ENCODE peak calls at places on chromosomes 5 and 9, in six cellular contexts. E, X, R, A, G and W are unnamed samples.

GRCh38 chr5:2222246-2222645 is 339.5 kb upstream of the IRX4 start:
- DNase-seq in E (no peak), A (no peak), G (no peak), R (no peak), X (no peak), W (no peak)

GRCh38 chr9:129677456-129677855 is 12.0 kb downstream of the PRRX2 start:
- DNase-seq in E (no peak), X (no peak), R (no peak), A (no peak), G (no peak), W (no peak)

GRCh38 chr5:20286512-20286911 is 298.5 kb upstream of the CDH18 start:
- DNase-seq in G (no peak), R (no peak), X (no peak), E (no peak), A (peak; percentile 82), W (peak; percentile 61)

GRCh38 chr5:142797420-142797819 is 27.2 kb downstream of the ARHGAP26 start:
- DNase-seq in X (no peak), R (no peak), A (no peak), E (no peak), G (no peak), W (no peak)

GRCh38 chr9:131012396-131012917 is 3.5 kb downstream of the LAMC3 start:
- DNase-seq in A (no peak), E (no peak), X (no peak), G (no peak), R (no peak), W (no peak)

GRCh38 chr5:73564018-73564417 is 1.4 kb downstream of the ANKRA2 start:
- DNase-seq in R (no peak), E (no peak), A (peak; percentile 9), X (no peak), G (no peak), W (no peak)

GRCh38 chr5:150780180-150780692 is 1.7 kb downstream of the SMIM3 start:
- DNase-seq in A (peak; percentile 84), X (peak; percentile 55), E (no peak), G (no peak), R (no peak), W (peak; percentile 56)

GRCh38 chr5:96829336-96829735 is 21.6 kb upstream of the ERAP1 start:
- DNase-seq in E (no peak), A (no peak), G (no peak), X (no peak), R (no peak), W (no peak)

GRCh38 chr9:85009251-85009650 is 339.7 kb downstream of the NTRK2 start:
- DNase-seq in X (no peak), E (no peak), R (no peak), A (no peak), G (no peak), W (no peak)

GRCh38 chr5:82355921-82356454 is 77.8 kb upstream of the RPS23 start:
- DNase-seq in X (no peak), A (peak; percentile 84), E (no peak), R (no peak), G (no peak), W (peak; percentile 49)

GRCh38 chr5:19886123-19886921 is 101.7 kb downstream of the CDH18 start:
- DNase-seq in E (no peak), R (no peak), A (peak; percentile 61), X (no peak), G (no peak), W (peak; percentile 42)

GRCh38 chr9:136110082-136111061 is 8.3 kb downstream of the TMEM250 start:
- DNase-seq in G (no peak), A (no peak), E (no peak), X (no peak), R (no peak), W (no peak)

GRCh38 chr5:25119654-25120053 is 474.9 kb upstream of the CDH10 start:
- DNase-seq in G (no peak), E (no peak), R (no peak), A (peak; percentile 25), X (no peak), W (peak; percentile 11)

GRCh38 chr9:3732077-3733038 is 206.6 kb upstream of the RFX3 start:
- DNase-seq in A (peak; percentile 93), R (no peak), G (peak; percentile 55), X (no peak), E (peak; percentile 28), W (peak; percentile 84)

GRCh38 chr9:125756499-125756898 is 9.3 kb downstream of the PBX3 start:
- DNase-seq in G (no peak), E (no peak), R (no peak), X (no peak), A (no peak), W (no peak)

GRCh38 chr9:20189871-20190270 is 401.0 kb upstream of the SLC24A2 start:
- DNase-seq in E (peak; percentile 25), A (no peak), X (no peak), G (no peak), R (no peak), W (no peak)

GRCh38 chr9:87157366-87158031 is 210.2 kb upstream of the GAS1 start:
- DNase-seq in E (no peak), G (no peak), A (no peak), R (no peak), X (no peak), W (no peak)

GRCh38 chr5:181223041-181223728 is at the start of gene TRIM41:
- DNase-seq in A (peak; percentile 99), X (peak; percentile 98), G (peak; percentile 97), R (peak; percentile 100), E (peak; percentile 95), W (peak; percentile 99)

GRCh38 chr9:97128919-97129318 is 90.0 kb upstream of the CTSV start:
- DNase-seq in X (no peak), E (no peak), A (no peak), G (no peak), R (no peak), W (no peak)

GRCh38 chr9:115263731-115264130 is 145.8 kb upstream of the TNC start:
- DNase-seq in G (no peak), A (peak; percentile 80), X (no peak), R (no peak), E (no peak), W (peak; percentile 57)

GRCh38 chr5:179805529-179806249 is 977 bp downstream of the MGAT4B start:
- DNase-seq in R (peak; percentile 81), A (peak; percentile 51), G (peak; percentile 41), X (no peak), E (peak; percentile 46), W (no peak)

GRCh38 chr5:148125641-148126040 is 42.7 kb upstream of the SPINK14 start:
- DNase-seq in E (no peak), X (no peak), G (no peak), R (no peak), A (peak; percentile 27), W (peak; percentile 41)
- TF ChIP-seq CTCF in E (no peak), X (no peak), G (peak; percentile 36), R (no peak), A (peak; percentile 15), W (peak; percentile 24)

GRCh38 chr9:114248274-114248673 is 74.6 kb upstream of the ORM1 start:
- DNase-seq in R (no peak), A (no peak), X (no peak), E (no peak), G (no peak), W (no peak)

GRCh38 chr9:114252394-114252793 is 70.5 kb upstream of the ORM1 start:
- DNase-seq in E (no peak), A (no peak), R (no peak), X (no peak), G (no peak), W (no peak)

GRCh38 chr9:114249424-114250234 is 73.3 kb upstream of the ORM1 start:
- DNase-seq in A (no peak), G (no peak), E (no peak), X (no peak), R (no peak), W (no peak)

GRCh38 chr9:114250648-114251047 is 72.2 kb upstream of the ORM1 start:
- DNase-seq in X (no peak), A (no peak), R (no peak), G (no peak), E (no peak), W (no peak)

DNA sequence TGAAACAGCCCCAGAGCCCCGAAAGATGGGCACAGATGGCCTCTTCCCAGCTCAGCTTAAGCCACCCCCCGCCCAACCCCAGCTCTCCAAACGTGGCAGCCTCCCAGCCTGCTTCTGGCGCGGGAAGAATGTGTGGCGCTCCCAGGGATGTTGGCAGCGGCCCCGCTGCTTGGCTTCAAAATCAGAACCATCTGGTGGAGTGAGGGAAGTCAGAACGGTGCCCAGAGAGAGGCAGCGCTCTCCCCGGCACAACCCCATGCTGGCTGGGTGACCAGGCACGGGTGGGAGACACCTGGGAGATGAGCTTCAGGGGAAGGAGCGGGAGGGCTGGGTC is 72.7 kb upstream of the ORM1 start:
- DNase-seq in R (peak; percentile 91), G (no peak), A (peak; percentile 8), X (no peak), E (peak; percentile 91), W (no peak)
- TF ChIP-seq CTCF in R (no peak), G (no peak), A (no peak), X (no peak), E (no peak), W (no peak)

GRCh38 chr5:6435356-6435755 is 13.3 kb upstream of the UBE2QL1 start:
- DNase-seq in G (peak; percentile 40), R (no peak), A (peak; percentile 9), E (no peak), X (no peak), W (peak; percentile 8)
- TF ChIP-seq CTCF in G (peak; percentile 52), R (peak; percentile 17), A (no peak), E (peak; percentile 11), X (no peak), W (no peak)

GRCh38 chr5:157915638-157916037 is 56.7 kb upstream of the CLINT1 start:
- DNase-seq in R (peak; percentile 90), A (peak; percentile 27), E (peak; percentile 90), G (no peak), X (no peak), W (peak; percentile 59)

GRCh38 chr5:157914389-157914788 is 55.4 kb upstream of the CLINT1 start:
- DNase-seq in X (no peak), G (no peak), E (no peak), A (no peak), R (no peak), W (no peak)

GRCh38 chr5:157918811-157919742 is 60.1 kb upstream of the CLINT1 start:
- DNase-seq in G (no peak), A (no peak), E (no peak), X (no peak), R (peak; percentile 80), W (no peak)

GRCh38 chr5:157920828-157921170 is 61.9 kb upstream of the CLINT1 start:
- DNase-seq in A (no peak), R (no peak), E (no peak), G (no peak), X (no peak), W (no peak)

DNA sequence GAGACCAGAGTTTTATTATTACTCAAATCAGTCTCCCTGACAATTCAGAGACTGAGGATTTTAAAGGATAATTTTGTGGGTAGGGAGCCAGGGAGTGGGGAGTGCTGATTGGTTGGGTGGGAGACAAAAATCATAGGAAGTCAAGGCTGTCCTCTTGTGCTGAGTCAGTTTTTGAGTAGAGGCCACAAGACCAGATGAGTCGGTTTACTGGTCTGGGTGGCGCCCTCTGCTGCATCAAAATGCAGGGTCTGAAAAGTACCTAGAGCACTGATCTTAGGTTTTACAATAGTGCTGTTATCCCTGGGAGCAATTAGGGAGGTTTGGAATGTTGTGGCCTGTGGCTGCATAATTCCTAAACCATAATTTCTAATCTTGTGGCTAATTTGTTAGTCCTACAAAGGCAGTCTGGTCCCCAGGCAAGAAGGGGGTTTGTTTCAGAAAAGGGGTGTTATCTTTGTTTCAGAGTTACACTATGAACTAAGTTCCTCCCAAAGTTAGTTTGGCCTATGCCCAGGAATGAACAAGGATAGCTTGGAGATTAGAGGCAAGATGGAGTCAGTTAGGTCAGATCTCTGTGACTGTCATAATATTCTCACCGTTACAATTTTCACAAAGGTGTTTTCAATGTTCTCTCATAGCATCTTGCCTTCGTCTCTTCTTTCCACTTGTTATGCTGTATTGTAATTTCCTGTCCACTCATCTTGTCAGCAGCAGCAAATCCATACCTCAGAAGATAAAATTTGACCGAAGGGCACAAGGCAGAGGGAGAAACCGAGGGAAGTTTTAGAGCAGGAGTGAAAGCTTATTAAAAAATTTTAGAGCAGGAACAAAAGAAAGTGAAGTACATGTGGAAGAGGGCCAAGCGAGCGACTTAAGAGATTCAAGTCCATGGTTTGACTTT is 59.2 kb upstream of the CLINT1 start:
- DNase-seq in R (peak; percentile 77), E (peak; percentile 69), G (peak; percentile 47), X (peak; percentile 67), A (peak; percentile 84), W (peak; percentile 90)
- TF ChIP-seq CTCF in R (peak; percentile 49), E (peak; percentile 56), G (peak; percentile 66), X (no peak), A (peak; percentile 67), W (peak; percentile 82)